ENCODE peak calls at places on chromosomes 3 and 15, in seven cellular contexts. One of them, this sample, is unnamed.

GRCh38 chr15:57358611-57359010 is 17.7 kb upstream of the CGNL1 start:
- DNase-seq in AG04450: no peak
- DNase-seq in psoas muscle: no peak
- DNase-seq in lower lobe of right lung: no peak
- DNase-seq in iPS DF 6.9: no peak
- DNase-seq in CD8-positive, alpha-beta memory T cell: no peak
- DNase-seq in HAP-1: no peak
- DNase-seq in this sample: no peak

GRCh38 chr15:70236306-70237103 is 138.8 kb upstream of the TLE3 start:
- DNase-seq in AG04450: peak
- DNase-seq in psoas muscle: no peak
- DNase-seq in lower lobe of right lung: no peak
- DNase-seq in iPS DF 6.9: no peak
- DNase-seq in CD8-positive, alpha-beta memory T cell: no peak
- DNase-seq in HAP-1: no peak
- DNase-seq in this sample: peak

GRCh38 chr3:67832807-67833206 is 178.4 kb upstream of the SUCLG2 start:
- DNase-seq in AG04450: no peak
- DNase-seq in psoas muscle: no peak
- DNase-seq in lower lobe of right lung: no peak
- DNase-seq in iPS DF 6.9: no peak
- DNase-seq in CD8-positive, alpha-beta memory T cell: no peak
- DNase-seq in HAP-1: no peak
- DNase-seq in this sample: no peak

GRCh38 chr3:186772281-186772885 is 11.0 kb upstream of the EIF4A2 start:
- DNase-seq in AG04450: no peak
- DNase-seq in psoas muscle: no peak
- DNase-seq in lower lobe of right lung: no peak
- DNase-seq in iPS DF 6.9: no peak
- DNase-seq in CD8-positive, alpha-beta memory T cell: peak
- DNase-seq in HAP-1: no peak
- DNase-seq in this sample: no peak

GRCh38 chr15:76333720-76334437 is 2.7 kb upstream of the ISL2 start:
- DNase-seq in AG04450: no peak
- DNase-seq in psoas muscle: no peak
- DNase-seq in lower lobe of right lung: no peak
- DNase-seq in iPS DF 6.9: no peak
- DNase-seq in CD8-positive, alpha-beta memory T cell: no peak
- DNase-seq in HAP-1: no peak
- DNase-seq in this sample: no peak

GRCh38 chr15:77026501-77027110 is 31.7 kb downstream of the PSTPIP1 start:
- DNase-seq in AG04450: no peak
- DNase-seq in psoas muscle: peak
- DNase-seq in lower lobe of right lung: no peak
- DNase-seq in iPS DF 6.9: no peak
- DNase-seq in CD8-positive, alpha-beta memory T cell: no peak
- DNase-seq in HAP-1: no peak
- DNase-seq in this sample: no peak

GRCh38 chr3:58414538-58415197 is 19.0 kb downstream of the PDHB start:
- DNase-seq in AG04450: no peak
- DNase-seq in psoas muscle: no peak
- DNase-seq in lower lobe of right lung: no peak
- DNase-seq in iPS DF 6.9: no peak
- DNase-seq in CD8-positive, alpha-beta memory T cell: peak
- DNase-seq in HAP-1: peak
- DNase-seq in this sample: no peak

GRCh38 chr15:75961332-75961731 is 50.9 kb downstream of the NRG4 start:
- DNase-seq in AG04450: no peak
- DNase-seq in psoas muscle: no peak
- DNase-seq in lower lobe of right lung: no peak
- DNase-seq in iPS DF 6.9: no peak
- DNase-seq in CD8-positive, alpha-beta memory T cell: no peak
- DNase-seq in HAP-1: no peak
- DNase-seq in this sample: no peak

GRCh38 chr3:4849136-4849535 is 130.1 kb upstream of the BHLHE40 start:
- DNase-seq in AG04450: no peak
- DNase-seq in psoas muscle: no peak
- DNase-seq in lower lobe of right lung: no peak
- DNase-seq in iPS DF 6.9: no peak
- DNase-seq in CD8-positive, alpha-beta memory T cell: no peak
- DNase-seq in HAP-1: no peak
- DNase-seq in this sample: no peak

GRCh38 chr3:133442518-133442917 is 42.7 kb downstream of the BFSP2 start:
- DNase-seq in AG04450: no peak
- DNase-seq in psoas muscle: no peak
- DNase-seq in lower lobe of right lung: no peak
- DNase-seq in iPS DF 6.9: no peak
- DNase-seq in CD8-positive, alpha-beta memory T cell: no peak
- DNase-seq in HAP-1: no peak
- DNase-seq in this sample: no peak

GRCh38 chr3:42702066-42702951 is at the start of gene HHATL:
- DNase-seq in AG04450: no peak
- DNase-seq in psoas muscle: peak
- DNase-seq in lower lobe of right lung: peak
- DNase-seq in iPS DF 6.9: no peak
- DNase-seq in CD8-positive, alpha-beta memory T cell: no peak
- DNase-seq in HAP-1: no peak
- DNase-seq in this sample: no peak

GRCh38 chr3:107024481-107025153 is 352.6 kb upstream of the CCDC54 start:
- DNase-seq in AG04450: no peak
- DNase-seq in psoas muscle: peak
- DNase-seq in lower lobe of right lung: no peak
- DNase-seq in iPS DF 6.9: no peak
- DNase-seq in CD8-positive, alpha-beta memory T cell: no peak
- DNase-seq in HAP-1: no peak
- DNase-seq in this sample: no peak

GRCh38 chr15:37028609-37029287 is 71.6 kb downstream of the MEIS2 start:
- DNase-seq in AG04450: no peak
- DNase-seq in psoas muscle: no peak
- DNase-seq in lower lobe of right lung: no peak
- DNase-seq in iPS DF 6.9: no peak
- DNase-seq in CD8-positive, alpha-beta memory T cell: no peak
- DNase-seq in HAP-1: no peak
- DNase-seq in this sample: peak

GRCh38 chr3:130849111-130849552 is 44.8 kb upstream of the ATP2C1 start:
- DNase-seq in AG04450: no peak
- DNase-seq in psoas muscle: peak
- DNase-seq in lower lobe of right lung: peak
- DNase-seq in iPS DF 6.9: no peak
- DNase-seq in CD8-positive, alpha-beta memory T cell: no peak
- DNase-seq in HAP-1: no peak
- DNase-seq in this sample: no peak

GRCh38 chr3:50316657-50317242 is 5.8 kb downstream of the HYAL2 start:
- DNase-seq in AG04450: no peak
- DNase-seq in psoas muscle: no peak
- DNase-seq in lower lobe of right lung: peak
- DNase-seq in iPS DF 6.9: no peak
- DNase-seq in CD8-positive, alpha-beta memory T cell: no peak
- DNase-seq in HAP-1: no peak
- DNase-seq in this sample: no peak

GRCh38 chr3:126370606-126371005 is 13.4 kb upstream of the KLF15 start:
- DNase-seq in AG04450: no peak
- DNase-seq in psoas muscle: peak
- DNase-seq in lower lobe of right lung: no peak
- DNase-seq in iPS DF 6.9: no peak
- DNase-seq in CD8-positive, alpha-beta memory T cell: no peak
- DNase-seq in HAP-1: no peak
- DNase-seq in this sample: no peak

GRCh38 chr3:145737952-145738351 is 423.0 kb downstream of the PLOD2 start:
- DNase-seq in AG04450: no peak
- DNase-seq in psoas muscle: no peak
- DNase-seq in lower lobe of right lung: no peak
- DNase-seq in iPS DF 6.9: no peak
- DNase-seq in CD8-positive, alpha-beta memory T cell: no peak
- DNase-seq in HAP-1: no peak
- DNase-seq in this sample: no peak

GRCh38 chr3:100113728-100114412 is 431 bp downstream of the FILIP1L start:
- DNase-seq in AG04450: no peak
- DNase-seq in psoas muscle: no peak
- DNase-seq in lower lobe of right lung: no peak
- DNase-seq in iPS DF 6.9: no peak
- DNase-seq in CD8-positive, alpha-beta memory T cell: no peak
- DNase-seq in HAP-1: no peak
- DNase-seq in this sample: no peak

GRCh38 chr3:132563409-132564074 is 33.5 kb upstream of the ACKR4 start:
- DNase-seq in AG04450: no peak
- DNase-seq in psoas muscle: no peak
- DNase-seq in lower lobe of right lung: no peak
- DNase-seq in iPS DF 6.9: no peak
- DNase-seq in CD8-positive, alpha-beta memory T cell: no peak
- DNase-seq in HAP-1: no peak
- DNase-seq in this sample: no peak

GRCh38 chr15:69848551-69849231 is 249.0 kb downstream of the TLE3 start:
- DNase-seq in AG04450: no peak
- DNase-seq in psoas muscle: no peak
- DNase-seq in lower lobe of right lung: no peak
- DNase-seq in iPS DF 6.9: no peak
- DNase-seq in CD8-positive, alpha-beta memory T cell: no peak
- DNase-seq in HAP-1: no peak
- DNase-seq in this sample: no peak

GRCh38 chr3:33146791-33147445 is 33.1 kb downstream of the CRTAP start:
- DNase-seq in AG04450: no peak
- DNase-seq in psoas muscle: no peak
- DNase-seq in lower lobe of right lung: no peak
- DNase-seq in iPS DF 6.9: no peak
- DNase-seq in CD8-positive, alpha-beta memory T cell: no peak
- DNase-seq in HAP-1: no peak
- DNase-seq in this sample: peak

GRCh38 chr3:127363171-127363570 is 75.3 kb upstream of the PRR20G start:
- DNase-seq in AG04450: no peak
- DNase-seq in psoas muscle: no peak
- DNase-seq in lower lobe of right lung: no peak
- DNase-seq in iPS DF 6.9: no peak
- DNase-seq in CD8-positive, alpha-beta memory T cell: no peak
- DNase-seq in HAP-1: no peak
- DNase-seq in this sample: no peak

GRCh38 chr15:69484837-69485236 is 32.2 kb downstream of the RPLP1 start:
- DNase-seq in AG04450: no peak
- DNase-seq in psoas muscle: no peak
- DNase-seq in lower lobe of right lung: no peak
- DNase-seq in iPS DF 6.9: no peak
- DNase-seq in CD8-positive, alpha-beta memory T cell: no peak
- DNase-seq in HAP-1: no peak
- DNase-seq in this sample: no peak

GRCh38 chr3:12460132-12460531 is 24.1 kb upstream of the TSEN2 start:
- DNase-seq in AG04450: no peak
- DNase-seq in psoas muscle: no peak
- DNase-seq in lower lobe of right lung: no peak
- DNase-seq in iPS DF 6.9: no peak
- DNase-seq in CD8-positive, alpha-beta memory T cell: no peak
- DNase-seq in HAP-1: no peak
- DNase-seq in this sample: no peak

GRCh38 chr3:12464181-12464580 is 20.1 kb upstream of the TSEN2 start:
- DNase-seq in AG04450: no peak
- DNase-seq in psoas muscle: no peak
- DNase-seq in lower lobe of right lung: no peak
- DNase-seq in iPS DF 6.9: no peak
- DNase-seq in CD8-positive, alpha-beta memory T cell: no peak
- DNase-seq in HAP-1: no peak
- DNase-seq in this sample: no peak

GRCh38 chr3:12463686-12464085 is 20.6 kb upstream of the TSEN2 start:
- DNase-seq in AG04450: no peak
- DNase-seq in psoas muscle: no peak
- DNase-seq in lower lobe of right lung: no peak
- DNase-seq in iPS DF 6.9: no peak
- DNase-seq in CD8-positive, alpha-beta memory T cell: no peak
- DNase-seq in HAP-1: no peak
- DNase-seq in this sample: no peak

GRCh38 chr3:12461097-12461649 is 23.1 kb upstream of the TSEN2 start:
- DNase-seq in AG04450: no peak
- DNase-seq in psoas muscle: no peak
- DNase-seq in lower lobe of right lung: no peak
- DNase-seq in iPS DF 6.9: no peak
- DNase-seq in CD8-positive, alpha-beta memory T cell: no peak
- DNase-seq in HAP-1: no peak
- DNase-seq in this sample: no peak

DNA sequence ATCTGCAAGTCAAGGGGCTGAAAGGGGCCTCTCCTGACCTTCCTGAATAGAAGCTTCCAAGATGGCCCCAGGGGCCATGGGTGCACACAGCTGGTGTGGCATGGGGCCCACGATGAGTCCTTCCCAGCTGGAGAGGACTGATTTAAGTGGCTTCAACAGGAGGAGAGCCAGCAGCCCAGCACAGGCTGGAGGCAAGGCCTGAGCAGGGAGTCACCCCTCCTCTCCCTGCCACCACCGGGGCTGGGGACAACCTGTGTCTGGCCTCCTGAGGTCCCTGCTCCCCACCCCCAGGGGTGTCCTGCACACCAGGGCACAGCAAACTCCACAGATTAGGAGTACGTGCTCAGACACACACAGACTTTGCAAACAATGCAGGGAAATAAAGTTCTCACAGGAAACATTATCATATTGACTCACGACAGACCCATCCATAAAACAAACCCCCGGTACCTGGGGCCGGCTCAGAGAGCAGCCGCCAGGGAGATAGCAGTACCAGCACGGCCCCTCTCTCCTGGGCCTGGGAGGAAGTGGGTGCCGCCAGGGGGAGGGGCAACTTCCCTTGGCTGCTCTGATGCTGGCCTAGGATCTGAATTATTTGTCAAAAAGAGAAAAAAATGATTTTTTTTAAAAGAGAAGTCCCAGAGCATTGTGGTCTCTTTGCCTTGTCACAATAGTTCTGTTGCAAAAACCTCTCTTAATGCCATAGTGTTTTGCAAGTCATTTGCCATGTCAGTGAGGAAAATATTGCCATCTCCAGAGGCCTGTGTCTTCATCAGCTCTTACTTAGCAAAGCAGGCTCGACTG is 21.9 kb upstream of the TSEN2 start:
- DNase-seq in AG04450: no peak
- DNase-seq in psoas muscle: peak
- DNase-seq in lower lobe of right lung: peak
- DNase-seq in iPS DF 6.9: no peak
- DNase-seq in CD8-positive, alpha-beta memory T cell: peak
- DNase-seq in HAP-1: no peak
- DNase-seq in this sample: no peak
- H3K4me3 ChIP-seq in AG04450: no peak
- H3K4me3 ChIP-seq in psoas muscle: no peak
- H3K4me3 ChIP-seq in lower lobe of right lung: no peak
- H3K4me3 ChIP-seq in iPS DF 6.9: no peak
- H3K4me3 ChIP-seq in CD8-positive, alpha-beta memory T cell: no peak
- H3K4me3 ChIP-seq in HAP-1: no peak
- H3K4me3 ChIP-seq in this sample: no peak

GRCh38 chr3:51994530-51994929 is 1.2 kb downstream of the RPL29 start:
- DNase-seq in AG04450: no peak
- DNase-seq in psoas muscle: no peak
- DNase-seq in lower lobe of right lung: no peak
- DNase-seq in iPS DF 6.9: no peak
- DNase-seq in CD8-positive, alpha-beta memory T cell: no peak
- DNase-seq in HAP-1: no peak
- DNase-seq in this sample: no peak
- H3K4me3 ChIP-seq in AG04450: peak
- H3K4me3 ChIP-seq in psoas muscle: peak
- H3K4me3 ChIP-seq in lower lobe of right lung: peak
- H3K4me3 ChIP-seq in iPS DF 6.9: peak
- H3K4me3 ChIP-seq in CD8-positive, alpha-beta memory T cell: peak
- H3K4me3 ChIP-seq in HAP-1: peak
- H3K4me3 ChIP-seq in this sample: peak

GRCh38 chr15:35019401-35020327 is 31.6 kb upstream of the ZNF770 start:
- DNase-seq in AG04450: no peak
- DNase-seq in psoas muscle: no peak
- DNase-seq in lower lobe of right lung: no peak
- DNase-seq in iPS DF 6.9: no peak
- DNase-seq in CD8-positive, alpha-beta memory T cell: no peak
- DNase-seq in HAP-1: no peak
- DNase-seq in this sample: no peak
- H3K4me3 ChIP-seq in AG04450: no peak
- H3K4me3 ChIP-seq in psoas muscle: no peak
- H3K4me3 ChIP-seq in lower lobe of right lung: no peak
- H3K4me3 ChIP-seq in iPS DF 6.9: no peak
- H3K4me3 ChIP-seq in CD8-positive, alpha-beta memory T cell: no peak
- H3K4me3 ChIP-seq in HAP-1: no peak
- H3K4me3 ChIP-seq in this sample: no peak

GRCh38 chr3:65401359-65401810 is 637.3 kb downstream of the MAGI1 start:
- DNase-seq in AG04450: no peak
- DNase-seq in psoas muscle: no peak
- DNase-seq in lower lobe of right lung: no peak
- DNase-seq in iPS DF 6.9: peak
- DNase-seq in CD8-positive, alpha-beta memory T cell: no peak
- DNase-seq in HAP-1: no peak
- DNase-seq in this sample: no peak
- H3K4me3 ChIP-seq in AG04450: no peak
- H3K4me3 ChIP-seq in psoas muscle: no peak
- H3K4me3 ChIP-seq in lower lobe of right lung: no peak
- H3K4me3 ChIP-seq in iPS DF 6.9: no peak
- H3K4me3 ChIP-seq in CD8-positive, alpha-beta memory T cell: no peak
- H3K4me3 ChIP-seq in HAP-1: no peak
- H3K4me3 ChIP-seq in this sample: no peak